ENCODE peak calls at places on chromosome 6, in six cellular contexts. X is IMR-90, Q is H9, L is mesenchymal stem cell, T is H1, B is neuronal stem cell. G is an unnamed sample.

GRCh38 chr6:36834576-36835293 is 4.5 kb downstream of the CPNE5 start:
- DNase-seq in T (no peak), Q (no peak), L (no peak), B (no peak), X (no peak), G (peak)

GRCh38 chr6:24646771-24647170 is 780 bp upstream of the KIAA0319 start:
- DNase-seq in X (peak), Q (no peak), L (no peak), B (no peak), T (no peak), G (peak)

GRCh38 chr6:42846505-42846904 is 32.9 kb upstream of the RPL7L1 start:
- DNase-seq in X (no peak), Q (no peak), L (no peak), B (no peak), T (no peak), G (no peak)

GRCh38 chr6:109182590-109182989 is 87.3 kb downstream of the CEP57L1 start:
- DNase-seq in B (no peak), T (no peak), Q (no peak), L (no peak), X (no peak), G (no peak)

GRCh38 chr6:82396964-82397761 is 33.5 kb downstream of the TPBG start:
- DNase-seq in L (peak), X (peak), T (no peak), Q (no peak), B (no peak), G (peak)

GRCh38 chr6:102154176-102154575 is 760.7 kb downstream of the GRIK2 start:
- DNase-seq in X (no peak), Q (no peak), T (no peak), B (no peak), L (no peak), G (no peak)

GRCh38 chr6:17580518-17581048 is 19.5 kb upstream of the FAM8A1 start:
- DNase-seq in T (no peak), X (no peak), Q (peak), B (no peak), L (no peak), G (peak)

GRCh38 chr6:101747711-101748110 is 354.2 kb downstream of the GRIK2 start:
- DNase-seq in Q (no peak), L (no peak), X (no peak), B (no peak), T (no peak), G (no peak)

GRCh38 chr6:37557645-37558114 is 58.0 kb upstream of the CCDC167 start:
- DNase-seq in B (no peak), L (no peak), X (no peak), T (no peak), Q (no peak), G (no peak)

GRCh38 chr6:73134588-73134987 is 90.7 kb downstream of the KHDC1L start:
- DNase-seq in B (peak), Q (peak), L (peak), T (peak), X (peak), G (peak)

GRCh38 chr6:84766796-84767590 is 2.6 kb upstream of the TBX18 start:
- DNase-seq in X (no peak), B (peak), L (peak), T (no peak), Q (peak), G (no peak)

GRCh38 chr6:89433637-89434499 is 916 bp downstream of the ANKRD6 start:
- DNase-seq in X (no peak), Q (no peak), T (no peak), L (no peak), B (no peak), G (peak)

GRCh38 chr6:159682265-159682664 is 10.8 kb downstream of the SOD2 start:
- DNase-seq in X (peak), Q (no peak), L (peak), T (no peak), B (no peak), G (no peak)

GRCh38 chr6:159945801-159946392 is 23.0 kb upstream of the IGF2R start:
- DNase-seq in L (no peak), T (no peak), X (no peak), B (no peak), Q (no peak), G (no peak)

GRCh38 chr6:132289761-132290160 is 111.5 kb downstream of the MOXD1 start:
- DNase-seq in L (no peak), B (no peak), X (no peak), T (no peak), Q (no peak), G (no peak)

GRCh38 chr6:32668226-32668747 is 1.8 kb upstream of the HLA-DQB1 start:
- DNase-seq in Q (peak), B (no peak), X (peak), L (peak), T (no peak), G (peak)

GRCh38 chr6:69729870-69730449 is 66.8 kb downstream of the LMBRD1 start:
- DNase-seq in L (peak), Q (no peak), B (no peak), X (peak), T (no peak), G (no peak)

GRCh38 chr6:122405417-122405816 is 6.0 kb downstream of the HSF2 start:
- DNase-seq in T (no peak), B (no peak), L (peak), Q (no peak), X (peak), G (no peak)

GRCh38 chr6:21037453-21037852 is 503.2 kb downstream of the CDKAL1 start:
- DNase-seq in X (no peak), Q (no peak), T (no peak), L (no peak), B (no peak), G (no peak)

GRCh38 chr6:33696538-33697518 is 14.7 kb downstream of the UQCC2 start:
- DNase-seq in L (peak), B (no peak), T (no peak), Q (peak), X (peak), G (no peak)

GRCh38 chr6:18978330-18979128 is 591.4 kb downstream of the RNF144B start:
- DNase-seq in Q (no peak), B (peak), X (no peak), L (peak), T (no peak), G (peak)

GRCh38 chr6:146650799-146651481 is 52.2 kb downstream of the ADGB start:
- DNase-seq in X (no peak), B (no peak), L (no peak), T (no peak), Q (no peak), G (peak)

GRCh38 chr6:45613678-45614077 is 235.9 kb upstream of the SUPT3H start:
- DNase-seq in Q (no peak), B (no peak), X (peak), T (no peak), L (peak), G (peak)

GRCh38 chr6:50952092-50952932 is 133.6 kb downstream of the TFAP2B start:
- DNase-seq in L (no peak), B (no peak), Q (no peak), X (no peak), T (no peak), G (peak)

GRCh38 chr6:35069262-35069661 is 71.9 kb downstream of the TCP11 start:
- DNase-seq in Q (no peak), L (no peak), B (no peak), T (no peak), X (no peak), G (no peak)

DNA sequence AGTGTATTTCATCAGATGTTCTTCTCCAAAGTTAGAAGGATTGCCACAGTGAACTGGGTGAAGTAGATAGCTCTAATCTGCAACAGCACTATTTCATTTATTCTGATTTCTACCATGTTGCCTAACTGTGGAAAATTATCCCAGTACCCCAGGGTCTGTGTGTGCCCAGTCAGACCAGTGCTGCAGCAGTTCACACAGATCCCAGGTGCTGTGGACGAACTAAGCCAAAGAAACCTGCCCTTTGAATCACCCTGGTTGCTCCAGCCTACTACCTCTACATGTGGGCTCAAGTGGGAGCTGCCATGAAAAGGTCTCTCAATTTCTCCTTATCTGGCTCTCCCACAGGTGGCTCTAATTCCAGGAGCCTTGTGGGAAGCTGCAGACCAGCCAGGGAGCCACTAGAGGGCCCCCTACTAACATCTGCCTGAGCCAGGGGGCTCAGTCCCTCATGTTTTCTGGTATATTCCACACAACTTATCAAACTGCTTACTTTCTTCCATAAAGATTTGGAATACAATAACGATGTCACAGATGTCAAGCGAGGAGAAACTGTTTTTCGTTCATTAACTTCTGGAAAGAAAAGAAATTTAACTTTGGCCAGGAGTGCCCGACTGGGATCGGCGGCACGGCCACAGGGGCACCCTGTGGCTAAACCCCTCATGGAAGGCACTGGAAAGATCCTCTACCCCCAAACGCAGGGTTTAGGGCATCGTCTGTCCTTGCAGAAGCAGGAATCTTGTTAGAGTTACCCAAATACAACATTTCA is 31.6 kb upstream of the LY86 start:
- DNase-seq in T (peak), Q (peak), L (peak), X (peak), B (peak), G (peak)
- H3K9ac ChIP-seq in T (no peak), Q (no peak), L (peak), X (no peak), B (no peak), G (no peak)

GRCh38 chr6:112039431-112039770 is 14.5 kb upstream of the CCN6 start:
- DNase-seq in L (no peak), T (no peak), B (no peak), X (no peak), Q (no peak), G (peak)

GRCh38 chr6:112036088-112036637 is 17.7 kb upstream of the CCN6 start:
- DNase-seq in L (no peak), T (no peak), X (no peak), B (no peak), Q (no peak), G (no peak)

GRCh38 chr6:112037783-112038216 is 16.1 kb upstream of the CCN6 start:
- DNase-seq in B (no peak), T (no peak), Q (no peak), X (peak), L (peak), G (peak)

GRCh38 chr6:112038756-112039430 is 15.0 kb upstream of the CCN6 start:
- DNase-seq in B (no peak), Q (no peak), X (no peak), L (no peak), T (no peak), G (peak)

GRCh38 chr6:112038268-112038667 is 15.6 kb upstream of the CCN6 start:
- DNase-seq in X (no peak), B (no peak), L (peak), T (no peak), Q (no peak), G (no peak)
- H2AFZ ChIP-seq in X (peak), B (peak), L (peak), T (peak), Q (no peak), G (no peak)

GRCh38 chr6:130426078-130426726 is 60.4 kb downstream of the TMEM200A start:
- DNase-seq in X (peak), B (no peak), L (peak), T (no peak), Q (no peak), G (no peak)
- H3K18ac ChIP-seq in X (no peak), B (no peak), L (no peak), T (no peak), Q (no peak), G (no peak)

DNA sequence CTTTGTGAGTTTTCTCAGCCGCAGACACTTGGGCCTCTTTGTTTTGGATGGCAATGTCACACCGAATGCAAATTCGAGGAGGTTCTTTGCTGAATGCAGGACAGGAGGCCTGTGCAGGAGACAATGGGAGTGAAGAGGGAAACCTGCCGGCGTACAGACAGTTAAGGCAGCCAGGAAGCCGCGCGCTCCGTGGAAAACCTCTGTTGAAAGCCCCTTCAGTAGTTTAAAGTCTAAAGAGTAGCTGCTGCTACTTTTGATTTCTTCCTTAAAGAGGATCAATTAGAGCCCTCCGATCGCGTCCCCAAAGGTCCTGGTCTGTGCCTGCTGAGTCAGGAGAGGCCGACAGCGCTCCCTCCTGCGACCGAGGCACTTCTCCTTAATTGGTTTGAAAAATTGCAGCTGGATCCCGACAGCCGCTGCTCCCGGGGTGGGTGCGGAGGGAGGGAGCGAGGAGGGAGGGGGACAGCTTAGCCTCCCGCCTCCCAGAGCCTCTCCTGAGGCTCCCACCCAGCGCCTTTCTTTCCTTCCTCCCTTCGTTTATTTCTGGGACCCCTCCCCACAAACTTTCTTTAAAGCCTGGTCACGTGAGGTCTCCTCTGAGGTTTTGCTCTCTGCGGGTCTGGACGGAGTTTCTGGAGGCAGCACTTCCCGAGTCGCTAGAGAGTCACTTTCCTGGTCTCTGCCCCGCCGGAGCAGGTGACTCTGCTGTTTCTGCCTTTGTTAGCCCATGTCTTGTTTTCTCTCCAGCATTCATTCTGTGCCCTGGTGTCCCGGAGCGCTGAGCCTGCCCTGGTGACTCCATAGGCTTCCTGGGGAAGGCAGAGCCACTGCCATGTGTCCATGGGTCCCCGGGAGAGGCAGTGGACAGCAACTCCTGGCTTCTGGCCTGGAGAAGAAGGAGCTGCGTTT is 22.3 kb upstream of the RPP40 start:
- DNase-seq in T (no peak), Q (peak), L (peak), B (peak), X (peak), G (peak)
- H3K9ac ChIP-seq in T (peak), Q (peak), L (peak), B (no peak), X (peak), G (peak)

GRCh38 chr6:137926207-137926731 is 59.2 kb downstream of the TNFAIP3 start:
- DNase-seq in X (peak), Q (peak), B (peak), L (peak), T (peak), G (peak)

GRCh38 chr6:137926985-137927384 is 59.9 kb downstream of the TNFAIP3 start:
- DNase-seq in L (no peak), B (no peak), Q (no peak), X (no peak), T (no peak), G (no peak)

GRCh38 chr6:137927777-137928218 is 60.7 kb downstream of the TNFAIP3 start:
- DNase-seq in L (peak), B (no peak), Q (no peak), X (peak), T (no peak), G (no peak)

GRCh38 chr6:137923866-137924616 is 57.0 kb downstream of the TNFAIP3 start:
- DNase-seq in B (no peak), Q (no peak), T (no peak), X (no peak), L (peak), G (peak)

DNA sequence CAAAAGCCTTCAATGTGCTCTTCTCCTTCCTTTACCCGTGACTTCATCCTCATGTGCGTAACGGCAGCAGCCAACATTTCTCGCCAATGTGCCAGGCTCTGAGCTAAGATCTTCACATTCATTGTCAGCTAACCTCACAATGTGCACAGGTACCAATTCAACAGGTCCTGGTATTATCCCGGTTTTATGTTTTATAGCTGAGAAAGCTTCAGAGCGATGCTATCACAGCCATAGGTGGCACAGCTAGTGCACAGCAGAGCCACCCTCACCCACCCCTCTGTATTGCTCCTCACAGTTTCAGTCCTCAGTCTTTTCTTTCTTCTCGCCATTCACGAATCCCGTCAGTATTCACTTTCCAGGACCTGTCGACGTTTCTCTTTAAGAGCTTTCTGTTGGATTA is 58.2 kb downstream of the TNFAIP3 start:
- DNase-seq in B (no peak), Q (no peak), T (no peak), X (no peak), L (no peak), G (peak)
- H2AFZ ChIP-seq in B (no peak), Q (peak), T (peak), X (no peak), L (no peak), G (no peak)

GRCh38 chr6:38847497-38847896 is 132.4 kb downstream of the DNAH8 start:
- DNase-seq in T (no peak), B (no peak), L (no peak), Q (no peak), X (no peak), G (no peak)

GRCh38 chr6:38853236-38853635 is 138.1 kb downstream of the DNAH8 start:
- DNase-seq in L (no peak), Q (no peak), T (no peak), X (no peak), B (no peak), G (no peak)

GRCh38 chr6:38848760-38849159 is 133.6 kb downstream of the DNAH8 start:
- DNase-seq in T (no peak), Q (no peak), B (no peak), L (no peak), X (no peak), G (no peak)

GRCh38 chr6:38856490-38856889 is 141.4 kb downstream of the DNAH8 start:
- DNase-seq in B (no peak), X (no peak), Q (no peak), L (no peak), T (no peak), G (no peak)

DNA sequence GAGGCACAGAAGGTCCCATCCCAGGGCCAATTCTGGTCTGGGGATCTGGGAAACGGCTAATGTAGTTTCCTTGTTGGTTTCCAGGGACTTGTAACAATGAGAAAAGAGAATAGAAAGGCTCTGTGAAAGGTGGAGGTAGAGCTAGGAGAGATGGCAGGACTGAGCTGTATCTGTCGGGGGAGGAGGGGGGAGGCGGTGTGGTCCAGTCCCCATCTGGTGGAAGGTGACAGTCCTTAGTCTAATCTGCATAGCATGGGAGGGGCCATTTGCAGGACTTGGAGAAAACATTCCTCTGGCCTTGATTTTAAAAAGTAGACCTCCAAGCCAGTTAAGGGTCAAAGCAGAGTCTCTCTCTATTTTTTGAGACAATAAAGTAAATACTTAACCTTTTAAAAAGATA is 137.1 kb downstream of the DNAH8 start:
- DNase-seq in L (no peak), X (no peak), B (no peak), T (no peak), Q (no peak), G (no peak)
- H3K18ac ChIP-seq in L (no peak), X (no peak), B (no peak), T (no peak), Q (no peak), G (no peak)